ENCODE peak calls at places on chromosomes 13 and 19, in seven cellular contexts. One of them, this sample, is unnamed.

GRCh38 chr19:48393196-48393558 is 291 bp upstream of the GRIN2D start:
- DNase-seq in H9: no peak
- DNase-seq in A549: peak; percentile 51
- DNase-seq in BE2C: no peak
- DNase-seq in uterus: no peak
- DNase-seq in left ventricle myocardium inferior: no peak
- DNase-seq in left lung: no peak
- DNase-seq in this sample: no peak

GRCh38 chr19:48926909-48927308 is 6.6 kb upstream of the DHDH start:
- DNase-seq in H9: no peak
- DNase-seq in A549: peak; percentile 87
- DNase-seq in BE2C: no peak
- DNase-seq in uterus: peak; percentile 37
- DNase-seq in left ventricle myocardium inferior: no peak
- DNase-seq in left lung: peak; percentile 79
- DNase-seq in this sample: peak; percentile 82

GRCh38 chr19:12350890-12351197 is 14.6 kb downstream of the ZNF442 start:
- DNase-seq in H9: no peak
- DNase-seq in A549: no peak
- DNase-seq in BE2C: no peak
- DNase-seq in uterus: no peak
- DNase-seq in left ventricle myocardium inferior: no peak
- DNase-seq in left lung: no peak
- DNase-seq in this sample: no peak

GRCh38 chr13:32728327-32728726 is 142.1 kb downstream of the PDS5B start:
- DNase-seq in H9: no peak
- DNase-seq in A549: no peak
- DNase-seq in BE2C: no peak
- DNase-seq in uterus: no peak
- DNase-seq in left ventricle myocardium inferior: no peak
- DNase-seq in left lung: no peak
- DNase-seq in this sample: no peak

GRCh38 chr13:48234652-48235099 is 1.7 kb downstream of the ITM2B start:
- DNase-seq in H9: no peak
- DNase-seq in A549: no peak
- DNase-seq in BE2C: no peak
- DNase-seq in uterus: no peak
- DNase-seq in left ventricle myocardium inferior: no peak
- DNase-seq in left lung: no peak
- DNase-seq in this sample: no peak

GRCh38 chr19:50703915-50704548 is 15.6 kb downstream of the SHANK1 start:
- DNase-seq in H9: peak; percentile 71
- DNase-seq in A549: peak; percentile 58
- DNase-seq in BE2C: peak; percentile 68
- DNase-seq in uterus: no peak
- DNase-seq in left ventricle myocardium inferior: no peak
- DNase-seq in left lung: no peak
- DNase-seq in this sample: no peak

GRCh38 chr13:50535050-50535449 is 308.4 kb downstream of the DLEU7 start:
- DNase-seq in H9: no peak
- DNase-seq in A549: no peak
- DNase-seq in BE2C: no peak
- DNase-seq in uterus: no peak
- DNase-seq in left ventricle myocardium inferior: no peak
- DNase-seq in left lung: no peak
- DNase-seq in this sample: no peak

GRCh38 chr13:82898625-82899024 is 983.6 kb downstream of the SLITRK1 start:
- DNase-seq in H9: no peak
- DNase-seq in A549: peak; percentile 20
- DNase-seq in BE2C: no peak
- DNase-seq in uterus: no peak
- DNase-seq in left ventricle myocardium inferior: no peak
- DNase-seq in left lung: no peak
- DNase-seq in this sample: no peak

DNA sequence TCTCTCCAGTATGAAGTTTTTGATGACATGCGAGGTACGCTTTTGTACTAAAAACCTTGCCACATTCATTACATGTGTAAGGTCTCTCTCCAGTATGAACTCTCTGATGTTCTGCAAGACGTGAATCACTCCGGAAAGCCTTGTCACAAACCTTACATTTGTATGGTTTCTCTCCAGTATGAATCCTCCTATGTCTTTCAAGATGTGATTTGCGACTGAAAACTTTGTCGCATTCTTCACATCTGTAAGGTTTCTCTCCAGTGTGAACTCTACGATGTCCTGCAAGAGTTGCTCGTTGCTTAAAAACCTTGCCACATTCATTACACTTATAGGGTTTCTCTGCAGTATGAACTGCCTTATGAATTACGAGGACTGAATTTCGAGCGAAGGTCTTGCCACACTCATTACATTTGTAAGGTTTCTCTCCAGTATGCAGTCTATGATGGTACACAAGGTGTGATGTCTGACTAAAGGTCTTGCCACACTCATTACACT is 16.5 kb downstream of the ZNF320 start:
- DNase-seq in H9: no peak
- DNase-seq in A549: no peak
- DNase-seq in BE2C: no peak
- DNase-seq in uterus: no peak
- DNase-seq in left ventricle myocardium inferior: no peak
- DNase-seq in left lung: no peak
- DNase-seq in this sample: no peak
- H3K9me3 ChIP-seq in H9: peaks cover 21% of the 10 kb centered on the region
- H3K9me3 ChIP-seq in A549: peaks cover 77% of the 10 kb centered on the region
- H3K9me3 ChIP-seq in BE2C: peaks cover 8% of the 10 kb centered on the region
- H3K9me3 ChIP-seq in uterus: no peaks in the 10 kb centered on the region
- H3K9me3 ChIP-seq in left ventricle myocardium inferior: peaks cover 52% of the 10 kb centered on the region
- H3K9me3 ChIP-seq in left lung: no peaks in the 10 kb centered on the region
- H3K9me3 ChIP-seq in this sample: peaks cover 29% of the 10 kb centered on the region

GRCh38 chr19:55606817-55607216 is 1.4 kb downstream of the ZNF865 start:
- DNase-seq in H9: no peak
- DNase-seq in A549: no peak
- DNase-seq in BE2C: no peak
- DNase-seq in uterus: no peak
- DNase-seq in left ventricle myocardium inferior: no peak
- DNase-seq in left lung: no peak
- DNase-seq in this sample: no peak

GRCh38 chr19:55606471-55606787 is 982 bp downstream of the ZNF865 start:
- DNase-seq in H9: no peak
- DNase-seq in A549: no peak
- DNase-seq in BE2C: no peak
- DNase-seq in uterus: no peak
- DNase-seq in left ventricle myocardium inferior: no peak
- DNase-seq in left lung: no peak
- DNase-seq in this sample: no peak

GRCh38 chr19:55611300-55611982 is 6.0 kb downstream of the ZNF865 start:
- DNase-seq in H9: no peak
- DNase-seq in A549: no peak
- DNase-seq in BE2C: no peak
- DNase-seq in uterus: no peak
- DNase-seq in left ventricle myocardium inferior: no peak
- DNase-seq in left lung: no peak
- DNase-seq in this sample: no peak

GRCh38 chr19:55611983-55612645 is 6.7 kb downstream of the ZNF865 start:
- DNase-seq in H9: no peak
- DNase-seq in A549: no peak
- DNase-seq in BE2C: no peak
- DNase-seq in uterus: no peak
- DNase-seq in left ventricle myocardium inferior: no peak
- DNase-seq in left lung: no peak
- DNase-seq in this sample: no peak

DNA sequence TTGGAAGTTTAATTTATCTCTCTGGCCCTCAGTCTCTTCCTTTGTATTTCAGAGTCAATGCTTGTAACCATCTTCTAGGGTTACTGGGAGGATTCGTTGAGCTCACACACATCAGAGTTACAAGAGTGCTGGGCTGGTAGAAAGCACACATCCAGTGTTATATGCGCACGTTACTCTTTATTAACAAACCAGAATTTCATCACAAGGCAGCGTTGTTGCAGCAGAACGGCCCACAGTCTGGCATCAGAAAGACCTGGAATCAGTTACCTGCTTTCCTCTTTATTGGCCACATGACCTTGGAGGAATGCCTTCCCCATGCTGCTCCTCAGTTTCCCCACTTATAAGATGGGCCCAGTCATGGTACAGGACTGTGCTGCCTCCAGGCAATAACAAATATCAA is 3.9 kb downstream of the ZNF865 start:
- DNase-seq in H9: no peak
- DNase-seq in A549: no peak
- DNase-seq in BE2C: no peak
- DNase-seq in uterus: no peak
- DNase-seq in left ventricle myocardium inferior: no peak
- DNase-seq in left lung: no peak
- DNase-seq in this sample: no peak
- H3K4me1 ChIP-seq in H9: peaks cover 3% of the 10 kb centered on the region
- H3K4me1 ChIP-seq in A549: peaks cover 9% of the 10 kb centered on the region
- H3K4me1 ChIP-seq in BE2C: no peaks in the 10 kb centered on the region
- H3K4me1 ChIP-seq in uterus: peaks cover 5% of the 10 kb centered on the region
- H3K4me1 ChIP-seq in left ventricle myocardium inferior: peaks cover 68% of the 10 kb centered on the region
- H3K4me1 ChIP-seq in left lung: peaks cover 7% of the 10 kb centered on the region
- H3K4me1 ChIP-seq in this sample: no peaks in the 10 kb centered on the region

DNA sequence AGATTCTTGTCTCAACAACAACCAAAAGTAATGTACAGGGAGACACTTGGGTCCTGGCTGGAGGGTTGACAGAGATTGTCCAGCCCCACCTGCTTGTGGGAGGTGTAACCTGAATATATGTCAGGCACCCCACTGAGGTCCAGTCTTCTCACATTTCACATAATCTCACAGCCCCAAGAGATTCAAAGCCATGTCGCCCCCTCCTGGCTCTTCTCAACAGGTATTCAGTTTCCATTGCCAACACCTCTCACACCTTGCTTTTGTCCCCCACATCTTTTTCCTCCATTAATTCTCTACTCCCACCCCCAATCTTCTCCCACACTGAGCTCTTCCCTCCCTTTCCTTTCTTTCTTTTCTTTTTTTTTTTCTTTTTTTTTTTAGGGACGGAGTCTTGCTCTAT is 11.2 kb downstream of the UNC13A start:
- DNase-seq in H9: no peak
- DNase-seq in A549: peak; percentile 23
- DNase-seq in BE2C: no peak
- DNase-seq in uterus: no peak
- DNase-seq in left ventricle myocardium inferior: no peak
- DNase-seq in left lung: no peak
- DNase-seq in this sample: no peak
- TF ChIP-seq CTCF in H9: peak; percentile 60
- TF ChIP-seq CTCF in A549: no peak
- TF ChIP-seq CTCF in BE2C: no peak
- TF ChIP-seq CTCF in uterus: no peak
- TF ChIP-seq CTCF in left ventricle myocardium inferior: peak; percentile 12
- TF ChIP-seq CTCF in left lung: no peak
- TF ChIP-seq CTCF in this sample: no peak

GRCh38 chr13:61761690-61762089 is 346.0 kb upstream of the PCDH20 start:
- DNase-seq in H9: no peak
- DNase-seq in A549: no peak
- DNase-seq in BE2C: no peak
- DNase-seq in uterus: no peak
- DNase-seq in left ventricle myocardium inferior: no peak
- DNase-seq in left lung: no peak
- DNase-seq in this sample: no peak

GRCh38 chr13:61760102-61760501 is 344.5 kb upstream of the PCDH20 start:
- DNase-seq in H9: no peak
- DNase-seq in A549: no peak
- DNase-seq in BE2C: no peak
- DNase-seq in uterus: no peak
- DNase-seq in left ventricle myocardium inferior: no peak
- DNase-seq in left lung: no peak
- DNase-seq in this sample: no peak

GRCh38 chr13:61751039-61751438 is 335.4 kb upstream of the PCDH20 start:
- DNase-seq in H9: no peak
- DNase-seq in A549: no peak
- DNase-seq in BE2C: no peak
- DNase-seq in uterus: no peak
- DNase-seq in left ventricle myocardium inferior: no peak
- DNase-seq in left lung: no peak
- DNase-seq in this sample: no peak

GRCh38 chr13:61756031-61756430 is 340.4 kb upstream of the PCDH20 start:
- DNase-seq in H9: no peak
- DNase-seq in A549: no peak
- DNase-seq in BE2C: no peak
- DNase-seq in uterus: no peak
- DNase-seq in left ventricle myocardium inferior: no peak
- DNase-seq in left lung: no peak
- DNase-seq in this sample: no peak
- H3K9me3 ChIP-seq in H9: no peaks in the 10 kb centered on the region
- H3K9me3 ChIP-seq in A549: no peaks in the 10 kb centered on the region
- H3K9me3 ChIP-seq in BE2C: peaks cover 3% of the 10 kb centered on the region
- H3K9me3 ChIP-seq in uterus: no peaks in the 10 kb centered on the region
- H3K9me3 ChIP-seq in left ventricle myocardium inferior: peaks cover 38% of the 10 kb centered on the region
- H3K9me3 ChIP-seq in left lung: no peaks in the 10 kb centered on the region
- H3K9me3 ChIP-seq in this sample: no peaks in the 10 kb centered on the region

GRCh38 chr13:53004605-53005004 is 24.0 kb upstream of the OLFM4 start:
- DNase-seq in H9: no peak
- DNase-seq in A549: no peak
- DNase-seq in BE2C: no peak
- DNase-seq in uterus: no peak
- DNase-seq in left ventricle myocardium inferior: no peak
- DNase-seq in left lung: no peak
- DNase-seq in this sample: no peak
- H3K4me1 ChIP-seq in H9: no peaks in the 10 kb centered on the region
- H3K4me1 ChIP-seq in A549: no peaks in the 10 kb centered on the region
- H3K4me1 ChIP-seq in BE2C: no peaks in the 10 kb centered on the region
- H3K4me1 ChIP-seq in uterus: no peaks in the 10 kb centered on the region
- H3K4me1 ChIP-seq in left ventricle myocardium inferior: no peaks in the 10 kb centered on the region
- H3K4me1 ChIP-seq in left lung: no peaks in the 10 kb centered on the region
- H3K4me1 ChIP-seq in this sample: no peaks in the 10 kb centered on the region

GRCh38 chr13:44575741-44576395 is at the start of gene TSC22D1:
- DNase-seq in H9: peak; percentile 33
- DNase-seq in A549: peak; percentile 23
- DNase-seq in BE2C: peak; percentile 48
- DNase-seq in uterus: peak; percentile 42
- DNase-seq in left ventricle myocardium inferior: peak; percentile 42
- DNase-seq in left lung: peak; percentile 57
- DNase-seq in this sample: no peak
- TF ChIP-seq CTCF in H9: peak; percentile 8
- TF ChIP-seq CTCF in A549: no peak
- TF ChIP-seq CTCF in BE2C: no peak
- TF ChIP-seq CTCF in uterus: peak; percentile 12
- TF ChIP-seq CTCF in left ventricle myocardium inferior: no peak
- TF ChIP-seq CTCF in left lung: no peak
- TF ChIP-seq CTCF in this sample: no peak